ENCODE peak calls at places on chromosomes 11 and 22, in five cellular contexts. N is WTC11, M is A549, O is GM12878, V is K562. A is an unnamed sample.

GRCh38 chr11:6673523-6673922 is 9.6 kb downstream of the MRPL17 start:
- DNase-seq in V (no peak), M (no peak), O (no peak), N (no peak), A (no peak)

GRCh38 chr22:36162127-36163034 is 1.8 kb upstream of the APOL3 start:
- DNase-seq in M (no peak), V (no peak), N (no peak), O (peak; percentile 70), A (no peak)

GRCh38 chr11:12289667-12290476 is 87.5 kb upstream of the PARVA start:
- DNase-seq in O (no peak), M (no peak), N (no peak), V (no peak), A (no peak)

GRCh38 chr22:50191041-50191740 is 5.5 kb downstream of the TRABD start:
- DNase-seq in V (no peak), O (peak; percentile 85), N (no peak), M (no peak), A (no peak)

GRCh38 chr11:121894581-121894980 is 221.4 kb downstream of the BLID start:
- DNase-seq in M (no peak), N (no peak), O (no peak), V (no peak), A (no peak)

GRCh38 chr11:11532574-11532973 is 89.2 kb downstream of the GALNT18 start:
- DNase-seq in M (no peak), V (no peak), O (no peak), N (no peak), A (no peak)

GRCh38 chr22:50171319-50171964 is 911 bp downstream of the PANX2 start:
- DNase-seq in N (no peak), V (no peak), O (no peak), M (no peak), A (no peak)

GRCh38 chr22:38612217-38613006 is 42.4 kb upstream of the DMC1 start:
- DNase-seq in N (no peak), O (no peak), M (no peak), V (no peak), A (no peak)

GRCh38 chr11:117704416-117705150 is 92.4 kb downstream of the DSCAML1 start:
- DNase-seq in V (no peak), M (no peak), N (no peak), O (no peak), A (no peak)

GRCh38 chr11:86636275-86636674 is 36.1 kb downstream of the ME3 start:
- DNase-seq in O (no peak), V (no peak), M (peak; percentile 36), N (no peak), A (no peak)

GRCh38 chr11:57903011-57903410 is 120.7 kb upstream of the OR9Q1 start:
- DNase-seq in N (no peak), O (no peak), V (no peak), M (no peak), A (no peak)

GRCh38 chr11:113904379-113905101 is at the start of gene HTR3B:
- DNase-seq in M (no peak), V (no peak), O (no peak), N (no peak), A (no peak)

GRCh38 chr22:20211997-20212753 is 55.9 kb downstream of the RTN4R start:
- DNase-seq in N (no peak), M (no peak), O (no peak), V (peak; percentile 100), A (no peak)

GRCh38 chr11:65558002-65558784 is at the start of gene LTBP3:
- DNase-seq in O (no peak), V (peak; percentile 87), N (peak; percentile 60), M (peak; percentile 64), A (peak; percentile 68)

GRCh38 chr22:44029069-44029468 is 5.0 kb downstream of the PARVB start:
- DNase-seq in V (no peak), N (no peak), M (no peak), O (no peak), A (no peak)

GRCh38 chr11:2769409-2769778 is 69.6 kb upstream of the KCNQ1OT1 start:
- DNase-seq in V (no peak), O (no peak), N (no peak), M (no peak), A (no peak)

GRCh38 chr11:61974766-61975631 is 7.6 kb upstream of the FTH1 start:
- DNase-seq in N (no peak), O (no peak), V (no peak), M (peak; percentile 39), A (peak; percentile 81)

GRCh38 chr11:122598971-122599370 is 56.6 kb upstream of the UBASH3B start:
- DNase-seq in M (peak; percentile 59), V (no peak), O (no peak), N (no peak), A (no peak)

GRCh38 chr22:45268958-45269844 is 15.5 kb upstream of the UPK3A start:
- DNase-seq in N (peak; percentile 91), M (peak; percentile 68), V (peak; percentile 86), O (no peak), A (no peak)

GRCh38 chr22:48369789-48370507 is 1457.7 kb downstream of the BRD1 start:
- DNase-seq in V (no peak), M (peak; percentile 99), N (peak; percentile 33), O (no peak), A (peak; percentile 85)

GRCh38 chr11:46850829-46851380 is 4.8 kb upstream of the CKAP5 start:
- DNase-seq in O (no peak), M (no peak), V (no peak), N (peak; percentile 46), A (no peak)

GRCh38 chr11:35618497-35619029 is 303 bp downstream of the FJX1 start:
- DNase-seq in O (no peak), M (no peak), N (no peak), V (peak; percentile 68), A (no peak)

GRCh38 chr11:60767388-60767811 is 10.7 kb downstream of the MS4A15 start:
- DNase-seq in M (peak; percentile 21), N (peak; percentile 79), V (peak; percentile 91), O (no peak), A (no peak)

GRCh38 chr11:120637131-120637530 is 125.6 kb downstream of the GRIK4 start:
- DNase-seq in V (no peak), O (no peak), N (no peak), M (no peak), A (no peak)

GRCh38 chr22:49011379-49011768 is 816.3 kb downstream of the BRD1 start:
- DNase-seq in V (no peak), O (no peak), N (no peak), M (no peak), A (no peak)

GRCh38 chr11:133947298-133947905 is 9.4 kb downstream of the IGSF9B start:
- DNase-seq in O (no peak), N (peak; percentile 76), M (peak; percentile 44), V (peak; percentile 28), A (peak; percentile 20)

GRCh38 chr11:43576834-43577521 is 103.6 kb upstream of the HSD17B12 start:
- DNase-seq in O (no peak), N (peak; percentile 92), V (peak; percentile 88), M (peak; percentile 62), A (peak; percentile 32)

GRCh38 chr11:102256251-102256650 is 61.0 kb upstream of the BIRC3 start:
- DNase-seq in M (no peak), N (no peak), O (no peak), V (no peak), A (no peak)

GRCh38 chr11:67287355-67288197 is 1.5 kb upstream of the ANKRD13D start:
- DNase-seq in N (no peak), V (no peak), O (no peak), M (no peak), A (no peak)

GRCh38 chr22:39215430-39216142 is 29.2 kb downstream of the PDGFB start:
- DNase-seq in N (peak; percentile 58), O (no peak), V (peak; percentile 54), M (peak; percentile 27), A (no peak)

GRCh38 chr11:92329644-92330043 is 105.0 kb downstream of the FAT3 start:
- DNase-seq in O (no peak), V (no peak), M (no peak), N (no peak), A (no peak)
- TF ChIP-seq ESRRA in O (no peak), V (no peak), M (no peak), N (no peak), A (no peak)

DNA sequence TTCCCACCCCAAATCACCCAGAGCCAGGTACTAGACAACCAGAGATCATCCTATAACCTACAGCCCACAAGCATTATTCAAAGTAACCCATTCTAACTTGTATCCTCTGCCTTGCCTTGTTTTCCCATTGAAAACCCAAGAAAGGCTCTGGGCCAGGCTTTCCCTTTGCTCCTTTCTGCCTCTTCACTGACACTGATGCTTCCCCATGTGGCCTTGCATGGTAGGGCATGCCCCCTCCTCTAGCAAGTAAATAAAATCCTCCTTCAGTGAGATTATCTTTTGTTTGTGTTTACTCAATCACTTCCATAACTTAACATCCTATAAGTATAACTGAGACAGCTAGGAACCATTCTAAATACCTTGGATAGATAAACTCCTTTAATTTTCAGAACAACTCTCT is 65.6 kb upstream of the FAR1 start:
- DNase-seq in M (no peak), N (no peak), O (no peak), V (no peak), A (no peak)
- TF ChIP-seq ESRRA in M (no peak), N (no peak), O (no peak), V (no peak), A (no peak)

GRCh38 chr11:64262271-64263002 is 11.1 kb downstream of the PLCB3 start:
- DNase-seq in O (no peak), M (no peak), N (no peak), V (no peak), A (no peak)

GRCh38 chr11:64263947-64264317 is 12.6 kb downstream of the PLCB3 start:
- DNase-seq in N (no peak), V (no peak), M (no peak), O (no peak), A (no peak)

GRCh38 chr11:64261556-64262080 is 10.3 kb downstream of the PLCB3 start:
- DNase-seq in V (no peak), O (no peak), M (no peak), N (no peak), A (no peak)

GRCh38 chr11:64264371-64264852 is 13.1 kb downstream of the PLCB3 start:
- DNase-seq in O (no peak), N (no peak), M (no peak), V (no peak), A (no peak)

DNA sequence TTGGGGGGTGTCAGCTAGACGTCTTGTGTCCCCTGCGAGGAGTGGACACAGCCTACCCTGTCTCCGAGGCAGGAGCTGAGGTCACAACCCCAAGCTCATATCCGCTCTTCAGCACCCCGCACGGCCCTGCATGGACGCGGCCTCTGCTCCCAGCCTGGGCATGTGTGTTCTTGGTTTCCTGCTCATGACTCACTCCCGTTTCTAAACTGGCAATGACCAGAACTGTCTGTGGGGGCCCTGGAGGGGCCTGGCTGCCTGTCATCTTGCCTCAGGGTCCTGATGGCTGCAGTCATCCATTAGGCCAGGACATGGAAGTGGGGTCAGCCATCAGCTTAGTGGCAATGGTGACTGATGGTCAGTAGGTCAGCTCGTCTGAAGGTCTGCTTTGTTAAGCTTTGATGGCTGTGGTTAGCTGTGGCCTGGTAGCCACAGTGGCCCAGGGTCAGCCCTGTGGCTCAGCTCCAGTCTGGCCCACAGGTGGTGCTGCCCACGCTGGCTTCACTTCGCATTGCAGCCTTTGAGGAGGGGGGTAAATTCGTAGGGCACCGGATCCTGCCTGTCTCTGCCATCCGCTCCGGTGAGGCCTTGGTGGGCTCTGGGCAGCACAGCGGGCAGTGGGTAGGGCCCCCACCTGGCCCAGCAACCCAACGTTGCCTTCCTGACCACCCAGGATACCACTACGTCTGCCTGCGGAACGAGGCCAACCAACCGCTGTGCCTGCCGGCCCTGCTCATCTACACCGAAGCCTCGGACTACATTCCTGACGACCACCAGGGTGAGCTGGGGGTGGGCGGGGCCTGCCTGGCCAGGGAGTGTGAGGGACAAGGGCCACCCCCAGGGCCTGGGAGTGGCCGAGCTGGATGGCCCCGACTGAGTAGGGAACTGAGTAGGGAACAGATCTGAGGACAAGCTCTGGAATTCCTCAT is 12.0 kb downstream of the PLCB3 start:
- DNase-seq in M (no peak), O (no peak), V (no peak), N (no peak), A (no peak)
- TF ChIP-seq ESRRA in M (no peak), O (no peak), V (no peak), N (no peak), A (no peak)

GRCh38 chr11:109150603-109151002 is 271.4 kb upstream of the C11orf87 start:
- DNase-seq in N (no peak), M (no peak), V (no peak), O (no peak), A (no peak)
- TF ChIP-seq ESRRA in N (no peak), M (no peak), V (no peak), O (no peak), A (no peak)

A was measured in HepG2.